ENCODE peak calls at places on chromosomes 6 and 20, in four cellular contexts. One of them, this sample, is unnamed.

GRCh38 chr6:131007286-131007685 is 55.8 kb downstream of the EPB41L2 start:
- DNase-seq in sigmoid colon: no peak
- DNase-seq in HepG2: no peak
- DNase-seq in vagina: no peak
- DNase-seq in this sample: no peak

GRCh38 chr6:148596886-148597455 is 149.9 kb upstream of the UST start:
- DNase-seq in sigmoid colon: no peak
- DNase-seq in vagina: no peak
- DNase-seq in HepG2: no peak
- DNase-seq in this sample: no peak

GRCh38 chr6:155162682-155163081 is 101.1 kb upstream of the CLDN20 start:
- DNase-seq in HepG2: no peak
- DNase-seq in sigmoid colon: no peak
- DNase-seq in vagina: no peak
- DNase-seq in this sample: peak; percentile 18

GRCh38 chr6:29813809-29814208 is 13.8 kb upstream of the HLA-G start:
- DNase-seq in sigmoid colon: no peak
- DNase-seq in HepG2: peak; percentile 17
- DNase-seq in vagina: peak; percentile 85
- DNase-seq in this sample: no peak

GRCh38 chr20:57698191-57698866 is 11.5 kb downstream of the PMEPA1 start:
- DNase-seq in sigmoid colon: no peak
- DNase-seq in vagina: no peak
- DNase-seq in HepG2: peak; percentile 31
- DNase-seq in this sample: peak; percentile 99

GRCh38 chr20:58106143-58106750 is 122.2 kb downstream of the ANKRD60 start:
- DNase-seq in sigmoid colon: no peak
- DNase-seq in vagina: no peak
- DNase-seq in HepG2: no peak
- DNase-seq in this sample: no peak

GRCh38 chr6:12717356-12717755 is 789 bp downstream of the PHACTR1 start:
- DNase-seq in HepG2: peak; percentile 15
- DNase-seq in sigmoid colon: no peak
- DNase-seq in vagina: no peak
- DNase-seq in this sample: no peak

GRCh38 chr6:33414592-33415271 is 3.2 kb downstream of the CUTA start:
- DNase-seq in HepG2: no peak
- DNase-seq in vagina: no peak
- DNase-seq in sigmoid colon: no peak
- DNase-seq in this sample: no peak

GRCh38 chr6:142945071-142945445 is at the start of gene HIVEP2:
- DNase-seq in HepG2: peak; percentile 78
- DNase-seq in vagina: no peak
- DNase-seq in sigmoid colon: peak; percentile 96
- DNase-seq in this sample: peak; percentile 84

GRCh38 chr6:142943746-142944125 is 1.2 kb downstream of the HIVEP2 start:
- DNase-seq in vagina: no peak
- DNase-seq in HepG2: peak; percentile 38
- DNase-seq in sigmoid colon: no peak
- DNase-seq in this sample: peak; percentile 38

GRCh38 chr6:142945446-142946180 is 637 bp upstream of the HIVEP2 start:
- DNase-seq in vagina: no peak
- DNase-seq in sigmoid colon: no peak
- DNase-seq in HepG2: no peak
- DNase-seq in this sample: no peak

GRCh38 chr6:142942805-142943227 is 2.2 kb downstream of the HIVEP2 start:
- DNase-seq in vagina: no peak
- DNase-seq in sigmoid colon: no peak
- DNase-seq in HepG2: peak; percentile 64
- DNase-seq in this sample: peak; percentile 63

DNA sequence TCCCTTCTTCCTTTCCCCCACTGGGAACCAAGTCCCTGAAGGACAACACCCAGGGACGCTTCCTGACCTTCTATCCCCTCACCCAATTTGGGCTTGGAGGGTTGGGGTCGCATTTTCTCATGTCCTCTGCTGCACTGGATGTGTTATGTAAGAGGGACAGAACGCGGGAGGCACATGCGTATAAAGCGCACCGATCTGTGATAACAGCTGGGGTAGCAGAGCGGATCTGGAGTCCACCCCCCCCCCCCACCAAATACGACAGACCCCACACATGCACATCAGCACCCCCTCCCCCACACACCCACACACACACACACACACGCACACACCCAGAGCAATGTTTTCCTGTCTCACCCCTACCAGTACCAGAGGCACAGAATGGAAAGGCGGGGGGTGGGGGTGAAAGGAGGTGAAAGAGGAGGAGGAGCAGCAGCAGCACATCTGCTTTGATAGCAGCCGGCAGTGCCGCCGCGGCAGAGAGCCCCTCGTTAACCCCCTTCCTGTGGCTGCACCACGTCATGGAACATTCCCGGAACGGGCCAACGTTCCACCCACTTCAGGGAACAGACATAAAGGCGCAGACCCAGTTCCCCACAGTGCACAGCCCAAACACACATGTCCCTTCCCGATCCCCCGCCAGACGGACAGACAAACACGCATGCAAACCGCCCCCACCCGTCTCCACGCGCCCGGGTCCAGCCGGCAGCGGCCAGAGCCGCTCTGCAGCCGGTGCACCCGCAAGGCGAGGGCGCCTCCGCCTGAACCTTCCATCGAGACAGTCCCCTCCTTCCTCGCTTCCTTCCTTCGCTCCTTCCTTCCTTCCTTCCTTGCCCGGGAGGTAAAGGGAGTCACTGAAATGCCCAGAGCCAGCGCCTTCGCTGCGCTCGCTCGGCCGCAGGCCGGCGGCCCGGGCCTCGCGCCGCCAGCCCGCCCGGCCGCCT is 580 bp downstream of the HIVEP2 start:
- DNase-seq in vagina: no peak
- DNase-seq in HepG2: peak; percentile 79
- DNase-seq in sigmoid colon: peak; percentile 96
- DNase-seq in this sample: peak; percentile 85
- TF ChIP-seq POLR2AphosphoS5 in vagina: peak; percentile 74
- TF ChIP-seq POLR2AphosphoS5 in HepG2: peak; percentile 66
- TF ChIP-seq POLR2AphosphoS5 in sigmoid colon: peak; percentile 96
- TF ChIP-seq POLR2AphosphoS5 in this sample: peak; percentile 34

GRCh38 chr20:52992632-52993031 is 20.5 kb downstream of the TSHZ2 start:
- DNase-seq in vagina: no peak
- DNase-seq in HepG2: no peak
- DNase-seq in sigmoid colon: no peak
- DNase-seq in this sample: no peak
- TF ChIP-seq POLR2AphosphoS5 in vagina: no peak
- TF ChIP-seq POLR2AphosphoS5 in HepG2: no peak
- TF ChIP-seq POLR2AphosphoS5 in sigmoid colon: no peak
- TF ChIP-seq POLR2AphosphoS5 in this sample: no peak

GRCh38 chr20:47336013-47336754 is 20.3 kb downstream of the ZMYND8 start:
- DNase-seq in sigmoid colon: peak; percentile 94
- DNase-seq in HepG2: no peak
- DNase-seq in vagina: no peak
- DNase-seq in this sample: no peak
- TF ChIP-seq POLR2AphosphoS5 in sigmoid colon: peak; percentile 91
- TF ChIP-seq POLR2AphosphoS5 in HepG2: no peak
- TF ChIP-seq POLR2AphosphoS5 in vagina: peak; percentile 41
- TF ChIP-seq POLR2AphosphoS5 in this sample: no peak

GRCh38 chr20:62735331-62735821 is 26.7 kb downstream of the NTSR1 start:
- DNase-seq in HepG2: no peak
- DNase-seq in sigmoid colon: no peak
- DNase-seq in vagina: no peak
- DNase-seq in this sample: no peak

GRCh38 chr20:62736026-62736406 is 27.4 kb downstream of the NTSR1 start:
- DNase-seq in HepG2: no peak
- DNase-seq in sigmoid colon: no peak
- DNase-seq in vagina: no peak
- DNase-seq in this sample: no peak

GRCh38 chr20:62734881-62735280 is 26.2 kb downstream of the NTSR1 start:
- DNase-seq in HepG2: no peak
- DNase-seq in vagina: no peak
- DNase-seq in sigmoid colon: no peak
- DNase-seq in this sample: no peak

GRCh38 chr20:62737271-62737761 is 28.7 kb downstream of the NTSR1 start:
- DNase-seq in sigmoid colon: no peak
- DNase-seq in vagina: no peak
- DNase-seq in HepG2: no peak
- DNase-seq in this sample: no peak

DNA sequence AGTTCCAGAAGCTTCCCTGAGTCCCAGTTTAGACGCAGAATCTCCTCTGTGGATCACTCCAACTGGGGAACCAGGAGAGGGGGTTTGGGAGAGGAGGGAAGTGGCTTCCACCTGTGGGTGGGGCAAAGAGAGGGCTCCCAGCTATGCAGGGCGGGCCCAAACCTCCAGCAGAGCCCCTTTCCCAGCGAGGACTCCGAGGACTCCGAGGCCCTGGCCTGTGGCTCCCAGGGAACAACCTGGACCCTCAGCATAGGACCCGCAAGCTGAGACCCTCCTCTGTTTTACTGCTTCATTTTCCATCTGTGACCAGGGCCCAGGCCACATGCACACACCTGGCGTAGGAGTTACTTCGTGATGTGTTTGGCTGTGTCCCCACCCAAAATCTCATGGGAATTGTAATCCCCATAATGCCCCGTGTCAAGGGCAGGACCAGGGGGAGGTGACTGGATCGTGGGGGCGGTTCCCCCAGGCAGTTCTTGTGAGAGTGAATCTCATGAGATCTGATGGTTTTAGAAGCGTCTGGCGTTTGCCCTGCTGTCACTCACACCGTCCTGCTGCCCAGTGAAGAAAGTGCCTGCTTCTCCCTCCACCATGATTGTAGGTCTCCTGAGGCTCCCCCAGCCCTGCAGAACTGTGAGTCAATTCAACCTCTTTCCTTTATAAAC is 27.9 kb downstream of the NTSR1 start:
- DNase-seq in vagina: no peak
- DNase-seq in HepG2: no peak
- DNase-seq in sigmoid colon: no peak
- DNase-seq in this sample: no peak
- TF ChIP-seq POLR2AphosphoS5 in vagina: no peak
- TF ChIP-seq POLR2AphosphoS5 in HepG2: no peak
- TF ChIP-seq POLR2AphosphoS5 in sigmoid colon: no peak
- TF ChIP-seq POLR2AphosphoS5 in this sample: no peak

GRCh38 chr6:165760803-165761185 is 97.8 kb upstream of the PDE10A start:
- DNase-seq in vagina: no peak
- DNase-seq in sigmoid colon: no peak
- DNase-seq in HepG2: no peak
- DNase-seq in this sample: no peak

GRCh38 chr6:165755583-165755982 is 92.5 kb upstream of the PDE10A start:
- DNase-seq in vagina: no peak
- DNase-seq in HepG2: no peak
- DNase-seq in sigmoid colon: no peak
- DNase-seq in this sample: no peak

GRCh38 chr6:165760126-165760802 is 97.2 kb upstream of the PDE10A start:
- DNase-seq in sigmoid colon: no peak
- DNase-seq in vagina: no peak
- DNase-seq in HepG2: no peak
- DNase-seq in this sample: no peak

GRCh38 chr6:165762125-165762524 is 99.1 kb upstream of the PDE10A start:
- DNase-seq in sigmoid colon: no peak
- DNase-seq in HepG2: no peak
- DNase-seq in vagina: no peak
- DNase-seq in this sample: no peak

DNA sequence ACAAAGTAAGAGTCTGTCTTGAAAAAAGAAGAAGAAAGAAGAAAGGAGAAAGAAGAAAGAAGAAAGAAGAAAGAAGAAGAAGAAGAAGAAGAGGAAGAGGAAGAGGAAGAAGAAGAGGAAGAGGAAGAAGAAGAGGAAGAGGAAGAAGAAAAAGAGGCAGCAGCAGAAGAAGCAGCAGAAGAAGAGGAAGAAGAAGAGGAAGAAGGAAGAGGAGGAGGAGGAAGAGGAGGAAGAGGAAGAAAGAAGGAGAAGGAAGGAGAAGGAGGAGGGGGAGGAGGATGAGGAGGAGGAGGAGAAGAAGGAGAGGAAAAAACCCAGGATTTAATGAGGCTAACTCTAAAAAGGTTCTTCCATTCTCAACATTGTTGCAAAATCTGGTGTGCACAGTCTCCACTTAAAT is 95.4 kb upstream of the PDE10A start:
- DNase-seq in HepG2: no peak
- DNase-seq in vagina: no peak
- DNase-seq in sigmoid colon: no peak
- DNase-seq in this sample: no peak
- TF ChIP-seq POLR2AphosphoS5 in HepG2: no peak
- TF ChIP-seq POLR2AphosphoS5 in vagina: no peak
- TF ChIP-seq POLR2AphosphoS5 in sigmoid colon: no peak
- TF ChIP-seq POLR2AphosphoS5 in this sample: no peak

DNA sequence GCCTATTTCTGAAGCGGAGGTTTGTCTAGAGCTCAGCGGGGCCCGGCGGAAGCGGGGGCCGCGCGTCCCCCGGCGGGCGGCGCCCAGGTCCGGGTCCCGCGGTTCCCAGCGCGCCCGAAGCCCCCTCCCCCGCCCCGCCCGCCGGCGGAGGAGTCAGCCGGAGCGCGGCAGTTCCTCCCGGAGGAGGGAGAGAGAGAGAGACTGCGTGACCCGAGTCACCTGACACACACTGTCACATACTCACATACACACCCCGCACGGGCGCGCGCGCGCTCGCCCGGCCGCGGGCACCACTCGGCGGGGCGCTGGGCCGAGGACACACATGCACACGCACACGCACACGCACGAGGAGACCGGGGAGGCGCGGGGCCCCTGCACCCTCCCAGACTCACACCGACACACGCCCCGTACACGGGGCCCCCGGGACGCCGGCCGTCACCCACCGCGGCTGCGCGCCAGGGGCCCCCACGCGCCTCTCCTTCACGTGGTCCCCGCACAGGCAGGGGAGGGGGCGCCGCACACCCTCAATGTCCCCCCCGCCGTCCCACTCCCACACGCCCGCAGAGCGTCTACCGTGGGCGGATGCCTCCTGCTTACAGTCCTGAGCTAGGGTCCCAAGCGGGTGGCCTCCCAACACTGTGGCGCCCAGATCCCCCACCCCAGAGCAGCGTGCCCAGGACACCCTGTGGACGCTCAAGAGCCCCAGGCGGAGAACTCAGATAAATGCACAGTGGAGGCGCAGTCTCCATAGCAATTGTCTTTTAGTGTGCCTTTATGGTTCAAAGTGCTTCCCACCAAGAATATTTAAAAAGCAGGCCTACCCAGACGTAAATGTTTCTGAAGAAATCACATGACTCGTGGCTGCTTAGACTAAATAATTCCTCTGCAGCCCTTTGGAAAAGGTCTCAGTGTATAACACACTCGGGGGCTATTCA is at the start of gene RRAGD:
- DNase-seq in HepG2: no peak
- DNase-seq in vagina: no peak
- DNase-seq in sigmoid colon: peak; percentile 86
- DNase-seq in this sample: no peak
- TF ChIP-seq POLR2AphosphoS5 in HepG2: no peak
- TF ChIP-seq POLR2AphosphoS5 in vagina: no peak
- TF ChIP-seq POLR2AphosphoS5 in sigmoid colon: peak; percentile 56
- TF ChIP-seq POLR2AphosphoS5 in this sample: no peak

GRCh38 chr6:72418495-72418894 is 203.4 kb upstream of the KCNQ5 start:
- DNase-seq in sigmoid colon: no peak
- DNase-seq in vagina: no peak
- DNase-seq in HepG2: no peak
- DNase-seq in this sample: no peak
- TF ChIP-seq POLR2AphosphoS5 in sigmoid colon: no peak
- TF ChIP-seq POLR2AphosphoS5 in vagina: no peak
- TF ChIP-seq POLR2AphosphoS5 in HepG2: no peak
- TF ChIP-seq POLR2AphosphoS5 in this sample: no peak

GRCh38 chr6:55713411-55713810 is 134.4 kb upstream of the HMGCLL1 start:
- DNase-seq in HepG2: peak; percentile 31
- DNase-seq in vagina: no peak
- DNase-seq in sigmoid colon: no peak
- DNase-seq in this sample: no peak
- TF ChIP-seq POLR2AphosphoS5 in HepG2: no peak
- TF ChIP-seq POLR2AphosphoS5 in vagina: no peak
- TF ChIP-seq POLR2AphosphoS5 in sigmoid colon: peak; percentile 19
- TF ChIP-seq POLR2AphosphoS5 in this sample: no peak

GRCh38 chr6:90162648-90163409 is 133.8 kb downstream of the BACH2 start:
- DNase-seq in vagina: no peak
- DNase-seq in HepG2: no peak
- DNase-seq in sigmoid colon: no peak
- DNase-seq in this sample: no peak
- TF ChIP-seq POLR2AphosphoS5 in vagina: no peak
- TF ChIP-seq POLR2AphosphoS5 in HepG2: no peak
- TF ChIP-seq POLR2AphosphoS5 in sigmoid colon: no peak
- TF ChIP-seq POLR2AphosphoS5 in this sample: no peak